ENCODE peak calls at places on chromosomes 12 and 14, in four cellular contexts. C is body of pancreas; M is upper lobe of left lung; W is naive thymus-derived CD4-positive, alpha-beta T cell. K is an unnamed sample.

GRCh38 chr12:45299132-45299692 is 83.3 kb downstream of the ANO6 start:
- ATAC-seq in C (peak), M (peak), W (no peak), K (peak)

GRCh38 chr14:35822501-35822900 is 3.6 kb upstream of the BRMS1L start:
- ATAC-seq in W (no peak), M (no peak), C (no peak), K (no peak)

GRCh38 chr14:69316449-69317391 is 56.8 kb downstream of the GALNT16 start:
- ATAC-seq in M (peak), W (peak), C (peak), K (peak)

GRCh38 chr14:92207012-92207927 is 85.5 kb downstream of the CPSF2 start:
- ATAC-seq in W (no peak), M (no peak), C (no peak), K (peak)

GRCh38 chr12:10753066-10753465 is 29.9 kb upstream of the YBX3 start:
- ATAC-seq in C (no peak), M (no peak), W (no peak), K (no peak)

GRCh38 chr14:23366163-23366921 is 1.4 kb upstream of the EFS start:
- ATAC-seq in W (no peak), M (peak), C (no peak), K (peak)

GRCh38 chr14:19828314-19828713 is 24.7 kb downstream of the OR4N2 start:
- ATAC-seq in C (no peak), M (no peak), W (no peak), K (no peak)

GRCh38 chr12:104315326-104316224 is 12.0 kb downstream of the EID3 start:
- ATAC-seq in W (no peak), M (no peak), C (no peak), K (no peak)

GRCh38 chr14:90645842-90646443 is 170.3 kb downstream of the TTC7B start:
- ATAC-seq in C (peak), W (no peak), M (no peak), K (no peak)

GRCh38 chr12:47078086-47078395 is 1.4 kb upstream of the PCED1B start:
- ATAC-seq in M (no peak), C (no peak), W (no peak), K (no peak)

GRCh38 chr12:124597041-124597440 is 29.6 kb upstream of the NCOR2 start:
- ATAC-seq in W (no peak), C (no peak), M (no peak), K (no peak)

GRCh38 chr14:86575141-86575540 is 1045.2 kb downstream of the FLRT2 start:
- ATAC-seq in W (no peak), C (no peak), M (no peak), K (no peak)

GRCh38 chr14:100532154-100532915 is 54.9 kb downstream of the BEGAIN start:
- ATAC-seq in M (no peak), W (no peak), C (peak), K (no peak)

GRCh38 chr12:6326316-6326959 is 15.4 kb downstream of the TNFRSF1A start:
- ATAC-seq in M (peak), W (no peak), C (peak), K (peak)

GRCh38 chr14:94041551-94042346 is 15.6 kb downstream of the OTUB2 start:
- ATAC-seq in C (peak), W (peak), M (peak), K (peak)

GRCh38 chr14:60768602-60769001 is 34.0 kb downstream of the MNAT1 start:
- ATAC-seq in M (no peak), W (no peak), C (no peak), K (no peak)

GRCh38 chr12:597926-598568 is 65.2 kb downstream of the NINJ2 start:
- ATAC-seq in W (no peak), M (no peak), C (no peak), K (no peak)

GRCh38 chr14:68285421-68286179 is 466.0 kb downstream of the RAD51B start:
- ATAC-seq in W (peak), C (no peak), M (peak), K (no peak)

GRCh38 chr14:93946104-93946503 is 19.0 kb downstream of the FAM181A start:
- ATAC-seq in C (no peak), W (no peak), M (no peak), K (no peak)

GRCh38 chr14:51981218-51981854 is 8.0 kb upstream of the RTRAF start:
- ATAC-seq in M (no peak), W (no peak), C (no peak), K (no peak)

GRCh38 chr12:67040861-67041137 is 228.4 kb upstream of the CAND1 start:
- ATAC-seq in C (no peak), W (no peak), M (no peak), K (no peak)

DNA sequence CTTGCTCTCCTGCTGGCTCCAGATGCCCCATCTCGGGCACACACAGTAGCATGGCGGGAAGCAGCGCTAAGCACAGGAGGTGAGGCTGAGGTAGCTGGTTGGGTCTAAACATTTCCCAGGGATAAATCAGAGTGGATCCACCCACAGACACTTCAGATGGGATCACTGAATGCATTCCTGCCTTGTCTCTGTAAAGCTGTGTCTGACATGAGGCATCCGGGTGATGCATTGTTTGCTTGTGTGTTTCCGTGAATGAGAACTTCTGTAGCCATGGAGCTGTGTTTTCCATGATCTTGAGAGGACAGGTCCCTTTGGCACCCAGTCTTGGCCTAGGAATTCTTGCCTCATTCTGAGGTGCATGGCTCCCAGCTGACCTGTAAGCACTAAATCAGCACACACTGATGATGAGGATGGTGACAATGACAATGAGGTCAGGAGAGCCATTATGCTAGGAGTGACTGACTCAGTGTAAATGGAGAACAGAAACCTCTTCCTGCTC is 6.7 kb upstream of the KRT75 start:
- ATAC-seq in C (no peak), M (no peak), W (no peak), K (no peak)
- H3K27ac ChIP-seq in C (no peak), M (no peak), W (no peak), K (no peak)

DNA sequence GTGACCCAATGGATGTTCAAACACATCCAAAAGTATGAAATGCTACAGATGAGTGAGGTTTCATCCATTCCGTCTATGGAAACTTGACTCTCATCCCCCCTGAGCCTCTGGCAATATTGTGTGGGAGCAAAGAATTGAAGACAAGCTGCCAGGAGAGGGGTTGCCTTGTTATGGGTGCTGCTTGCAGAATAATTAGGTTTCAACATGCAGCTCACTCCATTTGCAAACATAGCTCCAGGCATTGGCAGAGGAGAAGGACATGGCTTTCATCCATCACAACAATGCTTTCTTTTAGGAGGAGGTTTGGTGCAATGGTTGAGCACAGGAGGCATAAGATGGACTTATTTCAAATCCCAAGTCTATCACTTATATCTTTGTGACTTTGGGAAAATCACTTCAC is 220.7 kb upstream of the SRRM4 start:
- ATAC-seq in W (no peak), C (no peak), M (no peak), K (no peak)
- H3K27ac ChIP-seq in W (no peak), C (no peak), M (no peak), K (no peak)

GRCh38 chr14:21018286-21018685 is 6.6 kb downstream of the NDRG2 start:
- ATAC-seq in M (no peak), C (no peak), W (no peak), K (no peak)

GRCh38 chr14:21016791-21017190 is 8.1 kb downstream of the NDRG2 start:
- ATAC-seq in M (no peak), C (no peak), W (no peak), K (no peak)

GRCh38 chr14:21014761-21015190 is 10.1 kb downstream of the NDRG2 start:
- ATAC-seq in C (peak), M (peak), W (peak), K (peak)

GRCh38 chr14:21017528-21018245 is 7.2 kb downstream of the NDRG2 start:
- ATAC-seq in M (no peak), C (no peak), W (peak), K (no peak)

GRCh38 chr14:21015312-21015711 is 9.5 kb downstream of the NDRG2 start:
- ATAC-seq in C (no peak), W (peak), M (peak), K (no peak)
- H3K27ac ChIP-seq in C (no peak), W (no peak), M (no peak), K (no peak)

DNA sequence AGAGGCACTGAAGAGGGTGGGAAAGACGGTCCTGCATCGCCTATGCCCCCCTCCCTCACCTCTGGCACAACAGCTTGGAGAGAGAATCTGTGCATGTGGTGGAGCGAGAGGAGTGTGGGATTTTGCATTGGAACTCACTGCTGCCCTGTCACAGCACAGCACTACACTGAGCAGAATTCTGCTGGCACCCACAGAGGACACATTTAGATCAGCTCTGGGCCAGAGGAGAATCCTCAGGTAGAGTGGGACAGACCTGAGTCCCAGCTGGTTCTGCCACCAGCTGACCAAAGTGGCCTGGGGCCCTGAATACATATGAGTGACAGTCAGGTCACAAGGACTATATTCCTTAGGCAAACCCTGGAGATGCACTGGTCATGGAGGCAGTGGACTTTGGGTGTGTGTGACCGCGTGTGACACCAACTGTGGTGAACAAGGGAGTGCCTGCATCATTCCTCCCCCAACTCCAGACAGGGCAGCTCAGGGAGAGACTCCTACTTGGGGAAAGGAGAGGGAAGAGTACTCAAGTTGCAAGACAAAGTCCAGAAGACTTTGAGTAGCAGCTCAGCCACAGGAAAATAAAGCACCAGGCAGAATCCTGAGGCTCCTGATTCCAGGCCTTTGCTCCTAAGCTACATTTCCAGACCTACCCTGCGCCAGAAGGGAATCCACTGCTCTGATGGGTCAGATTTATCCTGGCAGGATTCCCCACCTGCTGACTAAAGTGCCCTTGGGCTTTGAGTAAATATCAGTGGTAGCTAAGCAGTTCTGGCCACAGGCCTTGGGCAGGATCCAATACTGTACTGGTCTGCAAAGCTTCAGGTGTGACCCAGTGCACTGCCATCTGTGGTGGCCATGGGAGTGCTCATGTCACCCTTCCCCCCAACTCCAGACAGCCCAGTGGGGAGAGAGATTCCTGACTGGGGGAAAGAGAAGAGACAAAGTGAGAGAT is 10.6 kb upstream of the ACOT1 start:
- ATAC-seq in M (peak), W (no peak), C (peak), K (no peak)
- H3K27ac ChIP-seq in M (peak), W (no peak), C (peak), K (peak)